ENCODE peak calls at places on chromosomes 12 and 14, in eight cellular contexts. E is Caco-2, S is mammary epithelial cell, O is astrocyte, G is uterus, D is GM12878, L is colonic mucosa, B is lower lobe of right lung. Y is an unnamed sample. For H3K27me3, the result is how much of the 10 kb centered on the place peaks cover.

GRCh38 chr12:82144505-82144904 is 213.7 kb downstream of the CCDC59 start:
- DNase-seq in D (no peak), S (no peak), B (no peak), G (no peak), L (no peak), O (no peak), E (no peak), Y (no peak)

GRCh38 chr12:24937553-24938244 is 11.2 kb downstream of the BCAT1 start:
- DNase-seq in S (no peak), O (peak), B (no peak), D (no peak), G (no peak), L (no peak), E (no peak), Y (no peak)

GRCh38 chr12:1760566-1761382 is 59.6 kb upstream of the LRTM2 start:
- DNase-seq in E (no peak), B (no peak), G (no peak), S (peak), O (peak), D (no peak), L (no peak), Y (no peak)

GRCh38 chr12:9925746-9926393 is 6.3 kb downstream of the CLEC2A start:
- DNase-seq in L (no peak), E (peak), B (no peak), O (peak), D (no peak), G (no peak), S (peak), Y (no peak)

GRCh38 chr12:85872497-85873091 is 1.5 kb upstream of the NTS start:
- DNase-seq in D (no peak), G (no peak), O (peak), E (peak), S (peak), L (no peak), B (no peak), Y (no peak)

GRCh38 chr14:105140581-105140980 is 28.0 kb downstream of the JAG2 start:
- DNase-seq in B (no peak), L (no peak), D (no peak), O (no peak), S (no peak), E (no peak), G (no peak), Y (no peak)

GRCh38 chr12:123126294-123127144 is 24.4 kb downstream of the PITPNM2 start:
- DNase-seq in L (no peak), E (peak), O (peak), S (peak), G (peak), D (no peak), B (no peak), Y (peak)

GRCh38 chr14:98924046-98924445 is 348.0 kb downstream of the BCL11B start:
- DNase-seq in E (no peak), L (no peak), S (no peak), O (no peak), G (no peak), B (no peak), D (no peak), Y (no peak)

GRCh38 chr12:76698966-76699365 is 64.9 kb upstream of the ZDHHC17 start:
- DNase-seq in B (no peak), L (no peak), G (no peak), D (no peak), O (no peak), S (no peak), E (no peak), Y (no peak)

GRCh38 chr14:106831322-106831720 is 1304.9 kb downstream of the TMEM121 start:
- DNase-seq in G (no peak), L (no peak), S (no peak), E (peak), O (no peak), D (no peak), B (peak), Y (no peak)

GRCh38 chr14:85195872-85196477 is 334.0 kb upstream of the FLRT2 start:
- DNase-seq in O (no peak), S (no peak), L (no peak), E (peak), B (no peak), D (no peak), G (no peak), Y (no peak)

GRCh38 chr12:132145334-132145733 is 1.1 kb downstream of the NOC4L start:
- DNase-seq in O (no peak), B (no peak), S (no peak), D (no peak), E (no peak), G (no peak), L (no peak), Y (no peak)

GRCh38 chr12:3445127-3445978 is 45.6 kb upstream of the PRMT8 start:
- DNase-seq in O (no peak), E (no peak), L (no peak), D (no peak), G (no peak), S (no peak), B (no peak), Y (no peak)

GRCh38 chr12:71755146-71755892 is 656 bp downstream of the RAB21 start:
- DNase-seq in D (peak), G (peak), L (peak), S (peak), E (peak), B (peak), O (peak), Y (peak)

GRCh38 chr12:106078358-106079025 is 60.3 kb downstream of the NUAK1 start:
- DNase-seq in S (peak), O (peak), D (no peak), B (no peak), G (peak), E (no peak), L (peak), Y (no peak)

GRCh38 chr12:106205208-106206069 is 42.4 kb downstream of the CKAP4 start:
- DNase-seq in G (no peak), S (peak), L (no peak), O (no peak), E (no peak), B (no peak), D (no peak), Y (no peak)

DNA sequence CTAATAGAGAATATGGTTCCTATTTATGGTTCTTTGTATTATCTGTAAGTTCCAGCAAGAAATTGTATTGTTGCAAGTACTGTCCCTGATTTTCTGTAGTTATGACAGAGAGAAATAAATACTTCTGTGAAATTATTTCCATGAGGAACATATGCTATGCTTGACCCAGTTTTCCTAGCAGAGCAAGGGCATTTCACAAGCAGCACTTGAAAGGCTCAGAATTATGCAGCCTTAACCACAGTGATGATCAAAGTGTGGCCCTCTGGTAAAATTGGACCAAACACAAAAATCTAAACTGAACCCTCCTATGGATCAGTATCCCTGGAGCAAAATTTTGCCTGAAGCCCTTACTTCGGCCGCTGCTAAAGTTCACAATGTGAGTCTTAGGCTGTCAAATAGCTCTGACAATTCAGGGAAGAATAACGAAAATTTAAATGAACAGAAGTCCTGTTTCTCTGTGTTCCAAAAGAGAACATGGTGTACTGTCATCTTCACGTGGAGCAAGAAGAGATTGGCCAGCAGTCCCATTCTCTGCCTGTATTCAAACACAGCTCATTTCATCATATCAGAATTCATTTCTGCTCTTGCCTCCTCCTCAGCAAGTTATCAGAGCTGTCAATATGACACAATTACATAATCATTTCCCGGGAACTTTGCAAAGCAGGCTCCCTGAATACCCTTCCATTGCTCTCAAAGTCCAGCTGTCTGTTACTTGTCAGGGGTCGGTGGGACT is 471.9 kb downstream of the RPS29 start:
- DNase-seq in L (no peak), E (no peak), S (no peak), D (no peak), B (no peak), O (no peak), G (no peak), Y (no peak)
- TF ChIP-seq CTCF in L (no peak), E (no peak), S (no peak), D (no peak), B (no peak), O (no peak), G (no peak), Y (no peak)

GRCh38 chr14:68312300-68312699 is 480.6 kb downstream of the ZFP36L1 start:
- DNase-seq in B (no peak), L (no peak), S (no peak), E (peak), G (no peak), O (no peak), D (no peak), Y (no peak)
- H3K4me3 ChIP-seq in B (no peak), L (no peak), S (no peak), E (no peak), G (no peak), O (no peak), D (no peak), Y (no peak)

GRCh38 chr12:114003286-114003685 is 37.2 kb upstream of the RBM19 start:
- DNase-seq in B (no peak), O (no peak), L (no peak), E (no peak), S (no peak), D (no peak), G (no peak), Y (no peak)

GRCh38 chr12:114001731-114002340 is 35.7 kb upstream of the RBM19 start:
- DNase-seq in S (no peak), B (no peak), D (no peak), E (no peak), L (no peak), G (no peak), O (no peak), Y (no peak)

GRCh38 chr12:113997365-113997764 is 31.2 kb upstream of the RBM19 start:
- DNase-seq in O (no peak), L (no peak), E (no peak), D (peak), G (no peak), S (no peak), B (no peak), Y (no peak)

GRCh38 chr12:114004402-114004801 is 38.3 kb upstream of the RBM19 start:
- DNase-seq in D (no peak), E (no peak), G (no peak), S (no peak), L (no peak), O (no peak), B (no peak), Y (no peak)

DNA sequence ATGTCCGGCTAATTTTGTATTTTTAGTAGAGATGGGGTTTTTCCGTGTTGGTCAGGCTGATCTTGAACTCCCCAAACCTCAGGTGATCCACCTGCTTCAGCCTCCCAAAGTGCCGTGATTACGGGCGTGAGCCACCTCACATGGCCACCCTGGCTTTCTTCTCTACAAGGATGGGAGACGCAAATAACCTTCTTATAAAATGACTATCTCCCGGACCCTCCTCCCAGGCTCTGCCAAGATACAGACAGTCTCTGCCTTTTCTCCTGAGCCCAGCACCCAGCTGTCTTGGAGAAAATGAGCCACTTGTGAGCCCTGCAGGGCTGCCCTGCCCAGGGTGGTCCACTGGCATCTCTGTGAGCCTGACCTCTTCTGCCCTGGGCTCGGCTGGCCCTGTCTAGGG is 34.7 kb upstream of the RBM19 start:
- DNase-seq in B (no peak), S (no peak), G (no peak), O (no peak), E (no peak), D (no peak), L (no peak), Y (no peak)
- H3K27me3 ChIP-seq in B (under half), S (under half), G (under half), O (under half), E (under half), D (under half), L (under half), Y (under half)

GRCh38 chr12:52214421-52214802 is 18.6 kb upstream of the KRT7 start:
- DNase-seq in O (no peak), S (no peak), L (no peak), D (no peak), E (no peak), B (peak), G (no peak), Y (no peak)
- TF ChIP-seq CTCF in O (peak), S (no peak), L (no peak), D (peak), E (no peak), B (no peak), G (no peak), Y (no peak)

GRCh38 chr12:30795660-30796507 is 41.1 kb upstream of the CAPRIN2 start:
- DNase-seq in G (peak), D (no peak), S (peak), O (peak), E (peak), B (peak), L (peak), Y (peak)

GRCh38 chr12:30794020-30794419 is 39.3 kb upstream of the CAPRIN2 start:
- DNase-seq in D (no peak), B (no peak), O (no peak), S (no peak), L (no peak), E (no peak), G (no peak), Y (no peak)

GRCh38 chr12:30796508-30796780 is 41.7 kb upstream of the CAPRIN2 start:
- DNase-seq in O (peak), L (no peak), G (no peak), S (no peak), B (no peak), E (peak), D (no peak), Y (no peak)

GRCh38 chr12:30794591-30795409 is 40.0 kb upstream of the CAPRIN2 start:
- DNase-seq in L (no peak), D (no peak), S (peak), B (no peak), E (no peak), O (peak), G (no peak), Y (peak)

GRCh38 chr12:30795410-30795659 is 40.6 kb upstream of the CAPRIN2 start:
- DNase-seq in D (no peak), E (no peak), B (no peak), S (no peak), G (no peak), O (no peak), L (no peak), Y (no peak)
- H3K4me3 ChIP-seq in D (no peak), E (peak), B (peak), S (peak), G (peak), O (peak), L (peak), Y (peak)

GRCh38 chr12:92945659-92946220 is 16.6 kb upstream of the EEA1 start:
- DNase-seq in D (no peak), E (peak), G (no peak), B (no peak), O (no peak), S (no peak), L (no peak), Y (no peak)

GRCh38 chr12:92947589-92948215 is 18.6 kb upstream of the EEA1 start:
- DNase-seq in B (no peak), O (no peak), S (no peak), D (no peak), L (no peak), E (no peak), G (no peak), Y (no peak)

GRCh38 chr12:92938623-92939022 is 9.5 kb upstream of the EEA1 start:
- DNase-seq in G (no peak), D (no peak), E (no peak), L (no peak), B (no peak), O (no peak), S (peak), Y (no peak)

GRCh38 chr12:92943482-92944250 is 14.6 kb upstream of the EEA1 start:
- DNase-seq in S (no peak), D (no peak), E (no peak), O (peak), B (no peak), G (no peak), L (no peak), Y (no peak)

DNA sequence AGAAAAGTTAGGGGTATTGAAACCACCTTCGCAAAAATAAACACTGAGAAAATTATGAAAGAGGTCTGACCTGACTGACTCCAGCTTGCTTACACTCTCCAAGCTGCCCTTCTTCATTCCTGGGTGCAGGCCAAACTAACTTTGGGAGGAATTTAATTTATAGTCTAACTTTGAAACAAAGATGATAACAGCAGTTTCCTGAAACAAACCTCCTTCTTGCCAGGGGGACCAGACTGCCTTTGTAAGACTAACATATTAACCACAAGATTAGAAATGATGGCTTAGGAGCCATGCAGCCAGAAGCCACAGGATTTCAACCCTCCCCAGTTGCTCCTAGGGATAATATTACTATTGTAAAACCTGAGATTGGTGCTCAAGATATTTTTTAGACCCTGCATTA is 13.8 kb upstream of the EEA1 start:
- DNase-seq in S (peak), B (no peak), L (no peak), D (no peak), G (peak), E (no peak), O (peak), Y (no peak)
- H3K27me3 ChIP-seq in S (under half), B (under half), L (under half), D (under half), G (under half), E (under half), O (under half), Y (under half)

DNA sequence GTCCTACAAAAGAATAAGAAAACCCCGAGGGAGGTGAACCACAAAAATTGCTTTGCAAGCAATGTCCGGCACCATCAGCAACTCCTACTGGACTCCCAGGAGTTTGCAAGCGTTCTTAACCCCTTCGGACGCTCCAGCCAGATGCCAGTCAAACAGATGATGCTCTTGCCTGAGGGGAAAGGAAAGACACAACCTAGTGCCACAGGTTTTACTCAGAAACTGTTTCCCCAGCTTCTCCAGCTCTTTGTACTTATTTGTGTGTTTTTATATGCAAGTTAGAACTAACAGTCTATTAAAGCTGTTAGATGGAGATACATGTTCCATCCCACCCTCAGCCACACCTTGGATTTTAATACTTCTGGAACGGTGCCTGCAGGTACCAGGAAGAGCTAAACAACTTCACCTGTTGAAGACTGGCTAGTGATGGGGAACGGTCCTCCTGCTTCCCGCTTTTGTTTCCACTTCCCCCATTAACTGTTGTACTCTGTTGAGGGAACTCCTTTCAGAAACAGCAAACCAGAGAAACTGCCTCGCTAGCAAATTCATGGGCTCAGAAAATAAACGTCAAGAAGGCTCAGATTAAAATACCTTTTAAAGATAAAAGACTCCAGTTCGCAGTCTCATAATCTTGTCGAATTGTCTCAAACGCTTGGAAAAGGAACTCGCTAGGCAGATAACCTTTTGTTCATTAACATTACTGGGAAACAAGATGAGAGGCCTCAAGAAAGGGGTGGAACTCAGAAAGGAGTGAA is 1.1 kb upstream of the FERMT2 start:
- DNase-seq in B (no peak), O (peak), E (peak), D (no peak), S (peak), L (peak), G (no peak), Y (peak)
- TF ChIP-seq CTCF in B (peak), O (peak), E (no peak), D (peak), S (peak), L (no peak), G (peak), Y (peak)